ENCODE peak calls at places on chromosome 11, in eight cellular contexts. O, Q, T, W, M, E, Y and R are unnamed samples.
A peak's percentile ranks its signal among the peaks of the same experiment; 100 is the strongest.

GRCh38 chr11:65654375-65655349 is 8.1 kb downstream of the RELA start:
- DNase-seq in M (no peak), E (peak; percentile 18), O (no peak), T (peak; percentile 13), W (no peak), Y (no peak), Q (no peak), R (no peak)

GRCh38 chr11:127639916-127640315 is 639.3 kb upstream of the KIRREL3 start:
- DNase-seq in O (no peak), Q (no peak), Y (peak; percentile 86), M (no peak), W (peak; percentile 52), E (no peak), T (no peak), R (peak; percentile 5)

GRCh38 chr11:64572143-64572542 is 18.9 kb upstream of the SLC22A12 start:
- DNase-seq in O (no peak), Y (no peak), T (no peak), W (no peak), Q (peak; percentile 20), E (no peak), M (no peak), R (no peak)

GRCh38 chr11:687751-688150 is 7.3 kb downstream of the DEAF1 start:
- DNase-seq in Q (no peak), W (no peak), O (no peak), T (no peak), M (no peak), Y (no peak), E (no peak), R (no peak)

GRCh38 chr11:94183886-94184264 is 55.2 kb downstream of the PANX1 start:
- DNase-seq in W (peak; percentile 44), Y (peak; percentile 71), E (peak; percentile 51), M (no peak), T (peak; percentile 82), O (peak; percentile 75), Q (peak; percentile 71), R (peak; percentile 52)

GRCh38 chr11:104327864-104328513 is 164.0 kb upstream of the PDGFD start:
- DNase-seq in O (no peak), Y (no peak), E (no peak), Q (no peak), M (no peak), W (no peak), T (no peak), R (no peak)

GRCh38 chr11:62934496-62934785 is 13.3 kb upstream of the CHRM1 start:
- DNase-seq in E (no peak), T (no peak), Y (no peak), W (no peak), Q (no peak), O (no peak), M (no peak), R (no peak)

GRCh38 chr11:82682003-82682751 is 51.5 kb downstream of the FAM181B start:
- DNase-seq in M (peak; percentile 24), W (peak; percentile 54), T (no peak), Y (peak; percentile 61), O (peak; percentile 20), Q (no peak), E (no peak), R (peak; percentile 60)

GRCh38 chr11:84468255-84468654 is 1158.9 kb downstream of the DLG2 start:
- DNase-seq in Q (no peak), T (no peak), Y (no peak), E (no peak), O (no peak), M (no peak), W (no peak), R (no peak)

GRCh38 chr11:8777907-8778767 is 95.5 kb downstream of the RPL27A start:
- DNase-seq in W (peak; percentile 56), T (peak; percentile 49), Q (no peak), O (no peak), Y (no peak), M (no peak), E (peak; percentile 69), R (no peak)

GRCh38 chr11:8773916-8774537 is 91.4 kb downstream of the RPL27A start:
- DNase-seq in W (no peak), M (no peak), Y (no peak), Q (no peak), T (no peak), E (peak; percentile 9), O (no peak), R (no peak)

GRCh38 chr11:8776209-8776608 is 93.6 kb downstream of the RPL27A start:
- DNase-seq in M (no peak), Y (no peak), T (peak; percentile 43), Q (no peak), W (no peak), E (peak; percentile 19), O (no peak), R (no peak)

GRCh38 chr11:8773125-8773524 is 90.5 kb downstream of the RPL27A start:
- DNase-seq in Q (no peak), Y (no peak), M (no peak), W (no peak), E (peak; percentile 35), O (no peak), T (no peak), R (no peak)

GRCh38 chr11:8775341-8776133 is 92.9 kb downstream of the RPL27A start:
- DNase-seq in Y (no peak), O (no peak), T (peak; percentile 47), M (no peak), Q (no peak), E (no peak), W (no peak), R (no peak)
- H3K4me1 ChIP-seq in Y (peaks cover 4% of the 10 kb centered on the region), O (no peaks in the 10 kb centered on the region), T (peaks cover 63% of the 10 kb centered on the region), M (no peaks in the 10 kb centered on the region), Q (peaks cover 23% of the 10 kb centered on the region), E (peaks cover 20% of the 10 kb centered on the region), W (peaks cover 40% of the 10 kb centered on the region), R (peaks cover 33% of the 10 kb centered on the region)

GRCh38 chr11:73140213-73141030 is 1.7 kb downstream of the FCHSD2 start:
- DNase-seq in M (peak; percentile 18), W (peak; percentile 23), Q (no peak), O (peak; percentile 41), Y (peak; percentile 62), E (peak; percentile 30), T (no peak), R (no peak)

GRCh38 chr11:73141031-73141308 is 1.1 kb downstream of the FCHSD2 start:
- DNase-seq in Y (no peak), W (no peak), T (peak; percentile 25), E (peak; percentile 21), M (no peak), Q (peak; percentile 53), O (peak; percentile 47), R (no peak)

GRCh38 chr11:73143126-73143838 is 1.2 kb upstream of the FCHSD2 start:
- DNase-seq in E (no peak), O (peak; percentile 43), Y (peak; percentile 57), Q (no peak), T (peak; percentile 24), M (no peak), W (no peak), R (no peak)

GRCh38 chr11:73141309-73142127 is 600 bp downstream of the FCHSD2 start:
- DNase-seq in Y (peak; percentile 79), W (peak; percentile 60), Q (peak; percentile 87), T (peak; percentile 64), M (peak; percentile 46), O (peak; percentile 72), E (peak; percentile 74), R (peak; percentile 48)

DNA sequence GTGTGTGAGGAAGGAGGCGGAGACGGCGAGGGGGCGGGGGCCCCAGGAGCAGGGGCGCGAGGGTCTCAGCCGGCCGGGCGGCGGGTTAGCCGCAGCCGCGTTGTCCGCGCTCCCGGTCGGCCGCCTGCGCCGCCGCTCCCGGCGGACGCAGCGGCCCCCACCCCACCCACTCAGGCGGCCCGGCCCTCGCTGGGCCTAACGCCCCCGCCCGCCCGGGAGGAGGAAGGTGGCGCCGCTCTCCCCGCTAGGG is at the start of gene FCHSD2:
- DNase-seq in W (no peak), M (no peak), Y (no peak), T (no peak), O (no peak), Q (no peak), E (no peak), R (no peak)
- H3K4me1 ChIP-seq in W (peaks cover 12% of the 10 kb centered on the region), M (peaks cover 49% of the 10 kb centered on the region), Y (peaks cover 37% of the 10 kb centered on the region), T (peaks cover 42% of the 10 kb centered on the region), O (peaks cover 5% of the 10 kb centered on the region), Q (peaks cover 39% of the 10 kb centered on the region), E (no peaks in the 10 kb centered on the region), R (peaks cover 14% of the 10 kb centered on the region)

DNA sequence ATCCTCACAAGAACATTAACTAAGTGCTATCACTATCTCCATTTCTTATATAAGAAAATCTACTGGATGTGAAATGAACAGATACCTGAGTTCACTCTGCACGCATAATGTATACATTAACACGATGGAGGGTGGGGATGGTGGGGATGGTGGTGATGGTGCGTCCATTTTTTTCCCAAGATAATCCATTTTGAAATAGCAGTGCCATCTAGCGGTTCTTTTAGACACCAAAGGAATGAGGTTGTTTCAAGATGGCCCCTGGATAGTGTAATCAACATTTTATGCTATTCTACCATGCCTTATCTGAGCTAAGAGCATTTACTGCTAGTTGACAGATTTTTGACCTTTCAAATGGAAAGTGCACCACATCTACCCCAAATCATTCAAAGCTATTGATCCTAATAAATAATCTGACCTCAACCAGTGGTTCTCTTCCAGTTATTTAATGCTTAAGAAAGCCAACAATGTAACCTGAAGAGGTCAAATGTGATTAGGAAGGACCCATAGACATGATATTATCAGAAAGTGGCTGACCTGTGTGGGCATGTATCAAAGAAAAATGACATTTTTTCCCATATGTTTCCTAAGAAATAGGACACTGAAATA is 714.7 kb upstream of the TENM4 start:
- DNase-seq in Q (no peak), W (no peak), Y (peak; percentile 9), M (no peak), E (no peak), O (no peak), T (no peak), R (peak; percentile 26)
- H3K4me1 ChIP-seq in Q (no peaks in the 10 kb centered on the region), W (no peaks in the 10 kb centered on the region), Y (no peaks in the 10 kb centered on the region), M (no peaks in the 10 kb centered on the region), E (no peaks in the 10 kb centered on the region), O (no peaks in the 10 kb centered on the region), T (no peaks in the 10 kb centered on the region), R (no peaks in the 10 kb centered on the region)

GRCh38 chr11:58058276-58059010 is 27.7 kb downstream of the OR6Q1 start:
- DNase-seq in W (no peak), Y (peak; percentile 34), O (peak; percentile 62), T (peak; percentile 35), M (no peak), E (no peak), Q (peak; percentile 66), R (peak; percentile 43)

GRCh38 chr11:58055806-58056401 is 25.2 kb downstream of the OR6Q1 start:
- DNase-seq in T (no peak), Q (no peak), O (no peak), M (no peak), Y (no peak), W (no peak), E (no peak), R (no peak)

GRCh38 chr11:58059011-58059358 is 28.2 kb downstream of the OR6Q1 start:
- DNase-seq in E (no peak), O (no peak), Q (no peak), W (peak; percentile 96), T (no peak), M (no peak), Y (peak; percentile 88), R (peak; percentile 95)

GRCh38 chr11:58060535-58060934 is 29.8 kb downstream of the OR6Q1 start:
- DNase-seq in M (no peak), O (no peak), E (no peak), Q (no peak), Y (no peak), T (no peak), W (no peak), R (no peak)

DNA sequence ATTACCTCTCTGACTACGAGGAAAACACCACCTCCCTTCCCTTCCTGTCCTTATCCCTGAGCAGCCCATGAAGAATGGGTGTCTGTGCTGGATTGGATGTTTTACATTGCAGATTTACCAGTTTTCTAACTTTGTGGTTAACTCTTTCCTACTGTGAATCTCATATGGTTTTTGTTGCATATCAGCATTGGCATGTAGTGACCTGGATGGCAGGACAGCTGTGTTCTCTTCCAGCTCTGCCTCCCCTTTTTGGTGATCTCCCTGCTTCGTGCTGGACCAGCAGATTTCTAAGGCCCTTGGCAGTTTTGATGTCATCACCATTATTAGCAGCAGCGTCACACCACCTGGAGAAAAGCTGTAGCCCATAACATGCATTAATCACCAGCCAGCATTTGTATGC is 26.7 kb downstream of the OR6Q1 start:
- DNase-seq in E (no peak), Q (no peak), W (peak; percentile 82), O (no peak), T (no peak), Y (no peak), M (no peak), R (peak; percentile 45)
- H3K4me1 ChIP-seq in E (no peaks in the 10 kb centered on the region), Q (peaks cover 13% of the 10 kb centered on the region), W (peaks cover 40% of the 10 kb centered on the region), O (no peaks in the 10 kb centered on the region), T (peaks cover 19% of the 10 kb centered on the region), Y (peaks cover 16% of the 10 kb centered on the region), M (no peaks in the 10 kb centered on the region), R (peaks cover 28% of the 10 kb centered on the region)